ENCODE peak calls at places on chromosomes 1 and 21, in eight cellular contexts. One of them, this sample, is unnamed.

GRCh38 chr1:110393691-110394564 is 3.1 kb upstream of the SLC16A4 start:
- DNase-seq in NB4: no peak
- DNase-seq in body of pancreas: no peak
- DNase-seq in cardiac fibroblast: peak; percentile 82
- DNase-seq in upper lobe of right lung: no peak
- DNase-seq in CD8-positive, alpha-beta T cell: no peak
- DNase-seq in AG04450: peak; percentile 62
- DNase-seq in AG10803: peak; percentile 85
- DNase-seq in this sample: no peak

GRCh38 chr21:38241029-38241740 is 15.6 kb upstream of the KCNJ15 start:
- DNase-seq in CD8-positive, alpha-beta T cell: no peak
- DNase-seq in AG10803: peak; percentile 88
- DNase-seq in AG04450: no peak
- DNase-seq in cardiac fibroblast: peak; percentile 75
- DNase-seq in body of pancreas: peak; percentile 43
- DNase-seq in upper lobe of right lung: no peak
- DNase-seq in NB4: no peak
- DNase-seq in this sample: peak; percentile 31

GRCh38 chr1:238660849-238661248 is 725.5 kb upstream of the CHRM3 start:
- DNase-seq in NB4: no peak
- DNase-seq in CD8-positive, alpha-beta T cell: no peak
- DNase-seq in cardiac fibroblast: no peak
- DNase-seq in AG04450: no peak
- DNase-seq in upper lobe of right lung: no peak
- DNase-seq in AG10803: no peak
- DNase-seq in body of pancreas: no peak
- DNase-seq in this sample: no peak

GRCh38 chr1:179929955-179930798 is 24.4 kb upstream of the CEP350 start:
- DNase-seq in body of pancreas: peak; percentile 15
- DNase-seq in AG10803: no peak
- DNase-seq in AG04450: no peak
- DNase-seq in upper lobe of right lung: no peak
- DNase-seq in cardiac fibroblast: no peak
- DNase-seq in CD8-positive, alpha-beta T cell: no peak
- DNase-seq in NB4: no peak
- DNase-seq in this sample: peak; percentile 71

GRCh38 chr1:181417915-181418314 is 65.4 kb upstream of the CACNA1E start:
- DNase-seq in cardiac fibroblast: no peak
- DNase-seq in CD8-positive, alpha-beta T cell: no peak
- DNase-seq in AG04450: no peak
- DNase-seq in body of pancreas: no peak
- DNase-seq in AG10803: no peak
- DNase-seq in upper lobe of right lung: no peak
- DNase-seq in NB4: no peak
- DNase-seq in this sample: no peak

GRCh38 chr1:218112862-218113261 is 172.2 kb upstream of the RRP15 start:
- DNase-seq in cardiac fibroblast: no peak
- DNase-seq in AG04450: no peak
- DNase-seq in body of pancreas: no peak
- DNase-seq in upper lobe of right lung: no peak
- DNase-seq in AG10803: no peak
- DNase-seq in CD8-positive, alpha-beta T cell: no peak
- DNase-seq in NB4: no peak
- DNase-seq in this sample: no peak

GRCh38 chr21:29182674-29183073 is 52.2 kb downstream of the MAP3K7CL start:
- DNase-seq in CD8-positive, alpha-beta T cell: no peak
- DNase-seq in cardiac fibroblast: no peak
- DNase-seq in AG10803: no peak
- DNase-seq in AG04450: no peak
- DNase-seq in upper lobe of right lung: no peak
- DNase-seq in body of pancreas: no peak
- DNase-seq in NB4: no peak
- DNase-seq in this sample: no peak

GRCh38 chr1:234639968-234640367 is 30.0 kb upstream of the IRF2BP2 start:
- DNase-seq in NB4: no peak
- DNase-seq in upper lobe of right lung: no peak
- DNase-seq in CD8-positive, alpha-beta T cell: no peak
- DNase-seq in body of pancreas: no peak
- DNase-seq in AG04450: no peak
- DNase-seq in AG10803: no peak
- DNase-seq in cardiac fibroblast: no peak
- DNase-seq in this sample: no peak

GRCh38 chr1:162386292-162387225 is 5.0 kb downstream of the C1orf226 start:
- DNase-seq in cardiac fibroblast: no peak
- DNase-seq in body of pancreas: no peak
- DNase-seq in CD8-positive, alpha-beta T cell: no peak
- DNase-seq in AG10803: no peak
- DNase-seq in upper lobe of right lung: no peak
- DNase-seq in AG04450: no peak
- DNase-seq in NB4: no peak
- DNase-seq in this sample: no peak

GRCh38 chr1:23897083-23897482 is 16.1 kb downstream of the CNR2 start:
- DNase-seq in CD8-positive, alpha-beta T cell: no peak
- DNase-seq in upper lobe of right lung: no peak
- DNase-seq in AG04450: no peak
- DNase-seq in cardiac fibroblast: no peak
- DNase-seq in AG10803: no peak
- DNase-seq in body of pancreas: peak; percentile 20
- DNase-seq in NB4: peak; percentile 77
- DNase-seq in this sample: no peak

GRCh38 chr1:224107282-224107625 is 6.7 kb upstream of the FBXO28 start:
- DNase-seq in cardiac fibroblast: no peak
- DNase-seq in AG04450: no peak
- DNase-seq in upper lobe of right lung: no peak
- DNase-seq in body of pancreas: no peak
- DNase-seq in AG10803: no peak
- DNase-seq in CD8-positive, alpha-beta T cell: no peak
- DNase-seq in NB4: no peak
- DNase-seq in this sample: no peak

GRCh38 chr1:76105269-76105850 is 30.8 kb downstream of the ST6GALNAC3 start:
- DNase-seq in CD8-positive, alpha-beta T cell: no peak
- DNase-seq in AG04450: no peak
- DNase-seq in upper lobe of right lung: no peak
- DNase-seq in AG10803: no peak
- DNase-seq in body of pancreas: no peak
- DNase-seq in NB4: peak; percentile 1
- DNase-seq in cardiac fibroblast: no peak
- DNase-seq in this sample: no peak

GRCh38 chr1:6165027-6165426 is 15.1 kb downstream of the CHD5 start:
- DNase-seq in body of pancreas: no peak
- DNase-seq in cardiac fibroblast: no peak
- DNase-seq in AG10803: no peak
- DNase-seq in CD8-positive, alpha-beta T cell: no peak
- DNase-seq in upper lobe of right lung: no peak
- DNase-seq in NB4: no peak
- DNase-seq in AG04450: no peak
- DNase-seq in this sample: no peak

GRCh38 chr1:43764581-43764980 is 57.2 kb downstream of the ST3GAL3 start:
- DNase-seq in NB4: peak; percentile 37
- DNase-seq in cardiac fibroblast: no peak
- DNase-seq in body of pancreas: no peak
- DNase-seq in CD8-positive, alpha-beta T cell: no peak
- DNase-seq in upper lobe of right lung: no peak
- DNase-seq in AG10803: no peak
- DNase-seq in AG04450: no peak
- DNase-seq in this sample: no peak

GRCh38 chr1:240965581-240966091 is 353.7 kb upstream of the GREM2 start:
- DNase-seq in cardiac fibroblast: no peak
- DNase-seq in upper lobe of right lung: no peak
- DNase-seq in body of pancreas: no peak
- DNase-seq in AG04450: no peak
- DNase-seq in AG10803: no peak
- DNase-seq in NB4: no peak
- DNase-seq in CD8-positive, alpha-beta T cell: no peak
- DNase-seq in this sample: no peak

GRCh38 chr1:209689484-209689883 is 14.3 kb downstream of the G0S2 start:
- DNase-seq in cardiac fibroblast: peak; percentile 39
- DNase-seq in body of pancreas: peak; percentile 53
- DNase-seq in upper lobe of right lung: no peak
- DNase-seq in CD8-positive, alpha-beta T cell: no peak
- DNase-seq in AG10803: no peak
- DNase-seq in NB4: no peak
- DNase-seq in AG04450: no peak
- DNase-seq in this sample: peak; percentile 8

GRCh38 chr1:208245185-208245705 is 1.1 kb upstream of the PLXNA2 start:
- DNase-seq in upper lobe of right lung: peak; percentile 88
- DNase-seq in NB4: peak; percentile 89
- DNase-seq in AG10803: peak; percentile 92
- DNase-seq in body of pancreas: peak; percentile 95
- DNase-seq in AG04450: peak; percentile 78
- DNase-seq in CD8-positive, alpha-beta T cell: peak; percentile 77
- DNase-seq in cardiac fibroblast: peak; percentile 95
- DNase-seq in this sample: peak; percentile 70

GRCh38 chr1:18681423-18681835 is 50.8 kb downstream of the PAX7 start:
- DNase-seq in NB4: peak; percentile 67
- DNase-seq in body of pancreas: no peak
- DNase-seq in AG10803: peak; percentile 32
- DNase-seq in AG04450: no peak
- DNase-seq in CD8-positive, alpha-beta T cell: no peak
- DNase-seq in upper lobe of right lung: no peak
- DNase-seq in cardiac fibroblast: peak; percentile 39
- DNase-seq in this sample: peak; percentile 41

GRCh38 chr1:40535732-40536131 is 4.3 kb downstream of the ZNF684 start:
- DNase-seq in NB4: no peak
- DNase-seq in AG10803: no peak
- DNase-seq in upper lobe of right lung: no peak
- DNase-seq in AG04450: no peak
- DNase-seq in cardiac fibroblast: no peak
- DNase-seq in body of pancreas: no peak
- DNase-seq in CD8-positive, alpha-beta T cell: no peak
- DNase-seq in this sample: no peak

GRCh38 chr1:162364498-162364897 is 12.2 kb downstream of the SPATA46 start:
- DNase-seq in body of pancreas: no peak
- DNase-seq in AG04450: no peak
- DNase-seq in AG10803: no peak
- DNase-seq in upper lobe of right lung: no peak
- DNase-seq in cardiac fibroblast: no peak
- DNase-seq in NB4: no peak
- DNase-seq in CD8-positive, alpha-beta T cell: no peak
- DNase-seq in this sample: no peak

GRCh38 chr1:116909511-116910378 is at the start of gene PTGFRN:
- DNase-seq in cardiac fibroblast: peak; percentile 60
- DNase-seq in body of pancreas: peak; percentile 79
- DNase-seq in AG10803: peak; percentile 65
- DNase-seq in CD8-positive, alpha-beta T cell: no peak
- DNase-seq in AG04450: no peak
- DNase-seq in upper lobe of right lung: peak; percentile 89
- DNase-seq in NB4: peak; percentile 75
- DNase-seq in this sample: no peak

GRCh38 chr1:223557125-223557465 is 108.4 kb downstream of the CAPN8 start:
- DNase-seq in upper lobe of right lung: no peak
- DNase-seq in cardiac fibroblast: no peak
- DNase-seq in AG10803: no peak
- DNase-seq in AG04450: no peak
- DNase-seq in CD8-positive, alpha-beta T cell: no peak
- DNase-seq in NB4: no peak
- DNase-seq in body of pancreas: no peak
- DNase-seq in this sample: no peak

DNA sequence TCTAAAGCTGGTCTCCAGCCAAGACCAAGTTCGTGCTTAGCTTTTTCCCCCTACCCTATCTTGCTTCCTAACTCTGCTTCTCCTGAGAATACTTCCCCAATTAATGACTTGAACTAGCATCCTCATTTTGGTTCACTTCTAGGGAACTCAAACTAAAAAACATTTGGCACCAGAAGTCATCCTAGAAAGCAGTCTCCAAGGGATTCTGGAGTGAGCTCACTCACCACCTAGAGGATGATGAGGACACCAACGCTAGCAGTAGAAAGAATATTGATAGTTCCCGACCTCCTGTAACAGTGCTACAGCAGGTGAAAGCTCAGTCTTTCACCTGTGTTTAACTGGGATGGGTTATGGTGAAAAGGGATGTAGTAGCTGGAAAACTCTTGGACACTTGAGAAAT is 4.7 kb upstream of the PSMB2 start:
- DNase-seq in upper lobe of right lung: no peak
- DNase-seq in body of pancreas: no peak
- DNase-seq in AG10803: no peak
- DNase-seq in cardiac fibroblast: peak; percentile 21
- DNase-seq in NB4: peak; percentile 34
- DNase-seq in CD8-positive, alpha-beta T cell: no peak
- DNase-seq in AG04450: no peak
- DNase-seq in this sample: no peak
- TF ChIP-seq CTCF in upper lobe of right lung: no peak
- TF ChIP-seq CTCF in body of pancreas: no peak
- TF ChIP-seq CTCF in AG10803: no peak
- TF ChIP-seq CTCF in cardiac fibroblast: peak; percentile 21
- TF ChIP-seq CTCF in NB4: peak; percentile 20
- TF ChIP-seq CTCF in CD8-positive, alpha-beta T cell: no peak
- TF ChIP-seq CTCF in AG04450: peak; percentile 27
- TF ChIP-seq CTCF in this sample: peak; percentile 16

GRCh38 chr1:61086245-61086644 is 3.9 kb downstream of the NFIA start:
- DNase-seq in NB4: no peak
- DNase-seq in upper lobe of right lung: no peak
- DNase-seq in CD8-positive, alpha-beta T cell: no peak
- DNase-seq in cardiac fibroblast: no peak
- DNase-seq in AG10803: no peak
- DNase-seq in AG04450: no peak
- DNase-seq in body of pancreas: no peak
- DNase-seq in this sample: no peak
- H3K4me3 ChIP-seq in NB4: no peak overlapping the region
- H3K4me3 ChIP-seq in upper lobe of right lung: peak overlapping the region; percentile 85
- H3K4me3 ChIP-seq in CD8-positive, alpha-beta T cell: no peak overlapping the region
- H3K4me3 ChIP-seq in cardiac fibroblast: no peak overlapping the region
- H3K4me3 ChIP-seq in AG10803: no peak overlapping the region
- H3K4me3 ChIP-seq in AG04450: no peak overlapping the region
- H3K4me3 ChIP-seq in body of pancreas: no peak overlapping the region
- H3K4me3 ChIP-seq in this sample: no peak overlapping the region

DNA sequence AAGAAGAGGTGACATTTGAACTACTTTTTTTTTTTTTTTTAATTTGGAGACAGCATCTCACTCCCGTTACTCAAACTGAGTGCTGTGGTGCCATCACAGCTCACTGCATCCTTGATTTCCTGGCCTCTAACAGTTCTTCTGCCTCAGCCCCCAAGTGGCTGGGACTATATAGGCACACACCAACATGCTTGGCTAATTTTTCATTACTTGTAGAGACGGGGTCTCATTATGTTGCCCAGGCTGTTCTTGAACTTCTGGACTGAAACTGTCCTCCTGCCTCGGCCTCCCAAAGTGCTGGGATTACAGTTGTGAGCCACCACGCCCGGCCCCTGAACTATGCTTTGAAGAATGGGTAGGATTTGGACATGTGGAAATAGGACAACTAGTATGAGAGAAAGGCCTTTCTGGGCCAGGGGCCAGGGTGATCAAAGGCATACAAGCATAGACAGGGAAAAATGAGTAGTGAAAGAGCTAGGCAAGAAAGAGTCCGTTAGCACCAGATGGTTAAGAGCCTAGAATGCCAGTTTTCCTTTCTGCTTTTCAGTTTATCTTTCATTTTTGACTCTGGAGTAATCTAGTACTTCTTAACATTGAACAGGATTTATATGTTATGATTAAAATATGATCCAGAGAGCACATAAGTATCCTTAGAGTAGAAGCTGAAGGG is 6.3 kb downstream of the RABGAP1L start:
- DNase-seq in body of pancreas: no peak
- DNase-seq in NB4: peak; percentile 17
- DNase-seq in AG04450: no peak
- DNase-seq in AG10803: peak; percentile 76
- DNase-seq in CD8-positive, alpha-beta T cell: no peak
- DNase-seq in upper lobe of right lung: no peak
- DNase-seq in cardiac fibroblast: no peak
- DNase-seq in this sample: no peak
- TF ChIP-seq CTCF in body of pancreas: no peak
- TF ChIP-seq CTCF in NB4: no peak
- TF ChIP-seq CTCF in AG04450: no peak
- TF ChIP-seq CTCF in AG10803: peak; percentile 7
- TF ChIP-seq CTCF in CD8-positive, alpha-beta T cell: no peak
- TF ChIP-seq CTCF in upper lobe of right lung: no peak
- TF ChIP-seq CTCF in cardiac fibroblast: no peak
- TF ChIP-seq CTCF in this sample: no peak

GRCh38 chr1:17214876-17215544 is 10.1 kb downstream of the PADI1 start:
- DNase-seq in cardiac fibroblast: no peak
- DNase-seq in upper lobe of right lung: no peak
- DNase-seq in body of pancreas: no peak
- DNase-seq in AG10803: no peak
- DNase-seq in AG04450: no peak
- DNase-seq in CD8-positive, alpha-beta T cell: no peak
- DNase-seq in NB4: no peak
- DNase-seq in this sample: no peak
- H3K4me3 ChIP-seq in cardiac fibroblast: no peak overlapping the region
- H3K4me3 ChIP-seq in upper lobe of right lung: no peak overlapping the region
- H3K4me3 ChIP-seq in body of pancreas: no peak overlapping the region
- H3K4me3 ChIP-seq in AG10803: no peak overlapping the region
- H3K4me3 ChIP-seq in AG04450: no peak overlapping the region
- H3K4me3 ChIP-seq in CD8-positive, alpha-beta T cell: no peak overlapping the region
- H3K4me3 ChIP-seq in NB4: no peak overlapping the region
- H3K4me3 ChIP-seq in this sample: no peak overlapping the region

This sample was measured in LNCaP clone FGC.